ENCODE peak calls at places on chromosomes 7 and 10, in six cellular contexts. P, R, F, Z, V and G are unnamed samples. For H3K4me1 and H3K9me2, the result is how much of the 10 kb centered on the place peaks cover.

GRCh38 chr7:149267733-149268132 is 5.7 kb downstream of the ZNF783 start:
- DNase-seq in P (no peak), R (peak), F (no peak), Z (no peak), V (no peak), G (no peak)

GRCh38 chr10:11180228-11180627 is 162.6 kb downstream of the CELF2 start:
- DNase-seq in P (no peak), R (no peak), F (no peak), Z (no peak), V (no peak), G (no peak)

GRCh38 chr10:11654659-11655058 is 43.2 kb upstream of the USP6NL start:
- DNase-seq in P (no peak), R (no peak), F (no peak), Z (no peak), V (no peak), G (no peak)

GRCh38 chr10:51642591-51642990 is 56.8 kb downstream of the CSTF2T start:
- DNase-seq in P (no peak), R (no peak), F (no peak), Z (no peak), V (no peak), G (no peak)

GRCh38 chr7:155412416-155413253 is 45.3 kb upstream of the EN2 start:
- DNase-seq in P (peak), R (no peak), F (peak), Z (peak), V (peak), G (peak)

GRCh38 chr7:155009570-155010157 is 6.7 kb upstream of the PAXIP1 start:
- DNase-seq in P (no peak), R (no peak), F (peak), Z (peak), V (no peak), G (peak)

GRCh38 chr7:36075561-36075960 is 77.5 kb upstream of the EEPD1 start:
- DNase-seq in P (no peak), R (no peak), F (no peak), Z (no peak), V (no peak), G (no peak)

GRCh38 chr10:46539596-46540411 is 16.7 kb downstream of the GPRIN2 start:
- DNase-seq in P (peak), R (peak), F (no peak), Z (no peak), V (peak), G (no peak)

GRCh38 chr10:92573798-92574544 is at the start of gene IDE:
- DNase-seq in P (peak), R (peak), F (peak), Z (peak), V (peak), G (peak)

GRCh38 chr10:115657161-115657850 is 564.1 kb downstream of the ATRNL1 start:
- DNase-seq in P (no peak), R (no peak), F (no peak), Z (no peak), V (peak), G (no peak)

GRCh38 chr7:30062587-30062986 is 34.4 kb downstream of the PLEKHA8 start:
- DNase-seq in P (peak), R (peak), F (peak), Z (peak), V (peak), G (peak)

GRCh38 chr10:21985541-21985940 is 18.0 kb downstream of the DNAJC1 start:
- DNase-seq in P (no peak), R (no peak), F (no peak), Z (no peak), V (peak), G (no peak)

GRCh38 chr10:13390604-13391522 is 42.8 kb upstream of the SEPHS1 start:
- DNase-seq in P (no peak), R (no peak), F (peak), Z (no peak), V (no peak), G (no peak)

GRCh38 chr7:27185708-27186449 is 847 bp upstream of the HOXA11 start:
- DNase-seq in P (no peak), R (no peak), F (no peak), Z (no peak), V (no peak), G (no peak)

GRCh38 chr7:143042821-143043271 is 9.3 kb upstream of the OR6V1 start:
- DNase-seq in P (peak), R (no peak), F (no peak), Z (no peak), V (peak), G (no peak)

GRCh38 chr7:108017776-108018151 is 14.8 kb upstream of the LAMB1 start:
- DNase-seq in P (no peak), R (no peak), F (no peak), Z (no peak), V (no peak), G (no peak)

GRCh38 chr7:139730746-139731612 is 46.8 kb downstream of the HIPK2 start:
- DNase-seq in P (no peak), R (no peak), F (no peak), Z (peak), V (peak), G (peak)

GRCh38 chr7:101386558-101387199 is 24.0 kb downstream of the COL26A1 start:
- DNase-seq in P (peak), R (no peak), F (peak), Z (no peak), V (peak), G (no peak)

GRCh38 chr10:114173680-114174461 is at the start of gene CCDC186:
- DNase-seq in P (peak), R (peak), F (peak), Z (peak), V (peak), G (peak)

GRCh38 chr10:89183571-89183970 is 23.5 kb downstream of the CH25H start:
- DNase-seq in P (no peak), R (no peak), F (no peak), Z (no peak), V (peak), G (no peak)

GRCh38 chr10:87804939-87805569 is 13.0 kb downstream of the ATAD1 start:
- DNase-seq in P (no peak), R (no peak), F (no peak), Z (peak), V (peak), G (no peak)

GRCh38 chr10:61950449-61951143 is 49.1 kb downstream of the ARID5B start:
- DNase-seq in P (no peak), R (no peak), F (no peak), Z (no peak), V (no peak), G (no peak)

GRCh38 chr10:132904169-132904813 is 38.1 kb downstream of the CFAP46 start:
- DNase-seq in P (peak), R (no peak), F (peak), Z (peak), V (peak), G (peak)

GRCh38 chr10:108735380-108735779 is 1187.9 kb downstream of the XPNPEP1 start:
- DNase-seq in P (no peak), R (no peak), F (no peak), Z (peak), V (peak), G (no peak)

GRCh38 chr10:131068311-131068710 is 243.2 kb downstream of the TCERG1L start:
- DNase-seq in P (no peak), R (no peak), F (no peak), Z (no peak), V (no peak), G (no peak)

GRCh38 chr7:108086962-108087361 is 43.2 kb downstream of the LAMB4 start:
- DNase-seq in P (no peak), R (no peak), F (no peak), Z (no peak), V (no peak), G (no peak)

DNA sequence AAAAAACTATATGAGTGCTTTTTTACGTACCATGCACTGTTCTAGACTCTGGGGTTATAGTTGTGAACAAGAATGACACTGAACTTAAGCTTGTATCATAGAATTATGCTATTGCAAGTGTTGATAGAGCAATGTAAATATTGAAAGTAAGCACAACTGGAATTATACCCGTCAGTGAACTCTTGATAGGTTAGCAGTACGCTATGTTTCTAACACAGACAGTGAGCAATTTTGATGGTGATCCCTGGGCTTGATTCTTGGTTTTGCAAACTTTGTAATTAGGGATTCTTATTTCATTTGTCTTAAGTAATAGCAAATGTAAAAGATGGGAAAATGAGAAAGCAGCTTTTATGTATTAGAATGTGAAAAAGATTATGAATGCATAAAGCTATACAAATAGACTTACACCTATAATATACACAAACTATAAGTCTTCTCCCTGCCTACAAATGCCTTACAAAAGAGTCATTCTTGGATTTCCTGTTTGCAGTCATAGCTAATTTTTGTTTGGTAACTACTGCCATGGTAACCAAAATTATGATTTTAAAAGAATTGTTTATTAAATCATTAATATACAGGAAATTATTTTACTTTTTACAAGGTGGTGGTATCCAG is 6.7 kb downstream of the TES start:
- DNase-seq in P (no peak), R (peak), F (no peak), Z (peak), V (peak), G (no peak)
- H3K4me1 ChIP-seq in P (under half), R (half or more), F (half or more), Z (half or more), V (half or more), G (under half)

DNA sequence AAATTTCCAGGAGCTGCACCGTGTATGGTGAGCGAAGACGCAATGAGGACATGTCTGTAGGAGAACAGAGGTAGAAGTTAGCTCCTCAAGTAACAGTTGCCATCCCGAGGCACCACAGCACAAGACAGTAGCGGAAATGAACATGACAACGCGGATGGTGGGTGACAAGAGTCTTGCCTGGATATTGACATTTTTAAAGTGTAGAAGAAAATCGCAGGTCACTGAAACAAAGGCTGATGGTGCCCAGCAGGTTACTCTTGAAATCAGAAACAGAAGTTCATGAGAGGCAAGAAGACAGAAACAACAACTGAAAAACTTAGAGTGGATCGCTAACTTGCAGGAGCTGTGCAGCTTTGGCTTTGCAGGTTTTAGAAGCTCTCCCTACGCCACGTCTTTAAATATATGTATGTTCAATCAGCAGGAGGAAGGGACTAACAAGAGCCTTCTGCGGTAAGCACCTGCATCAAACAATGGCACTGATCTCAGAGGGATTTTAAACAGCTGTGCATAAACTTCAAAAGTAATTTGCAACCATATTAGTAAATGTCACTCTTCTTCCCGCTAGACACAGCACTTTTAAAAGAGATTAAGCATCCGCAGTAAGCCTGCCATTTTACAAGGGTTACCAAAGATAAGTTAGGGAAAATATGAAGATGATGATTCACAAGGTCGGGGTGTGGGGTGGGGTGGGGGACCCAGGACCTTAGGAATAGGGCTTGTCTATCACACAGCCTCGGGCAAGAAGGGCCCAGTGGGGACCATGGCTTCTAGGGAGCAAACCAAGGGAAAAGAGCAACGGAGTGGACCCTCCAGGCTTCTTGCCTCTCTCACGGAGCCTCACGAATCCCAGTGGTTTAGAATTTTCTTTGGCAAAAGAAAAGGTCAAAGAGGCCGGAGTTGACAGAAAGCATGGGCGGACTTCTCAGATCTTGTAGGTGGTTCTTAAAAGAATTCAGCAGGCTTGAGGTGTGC is 1.6 kb downstream of the PRKCQ start:
- DNase-seq in P (no peak), R (no peak), F (no peak), Z (no peak), V (no peak), G (peak)
- H3K27ac ChIP-seq in P (no peak), R (no peak), F (no peak), Z (no peak), V (no peak), G (no peak)

GRCh38 chr7:131897016-131897789 is 340.8 kb upstream of the PODXL start:
- DNase-seq in P (no peak), R (no peak), F (peak), Z (peak), V (peak), G (no peak)

GRCh38 chr7:131899271-131900030 is 343.0 kb upstream of the PODXL start:
- DNase-seq in P (no peak), R (no peak), F (no peak), Z (no peak), V (peak), G (no peak)

GRCh38 chr7:131896189-131896855 is 339.9 kb upstream of the PODXL start:
- DNase-seq in P (no peak), R (no peak), F (no peak), Z (no peak), V (no peak), G (no peak)

GRCh38 chr7:131897790-131898165 is 341.4 kb upstream of the PODXL start:
- DNase-seq in P (no peak), R (no peak), F (no peak), Z (no peak), V (no peak), G (no peak)

DNA sequence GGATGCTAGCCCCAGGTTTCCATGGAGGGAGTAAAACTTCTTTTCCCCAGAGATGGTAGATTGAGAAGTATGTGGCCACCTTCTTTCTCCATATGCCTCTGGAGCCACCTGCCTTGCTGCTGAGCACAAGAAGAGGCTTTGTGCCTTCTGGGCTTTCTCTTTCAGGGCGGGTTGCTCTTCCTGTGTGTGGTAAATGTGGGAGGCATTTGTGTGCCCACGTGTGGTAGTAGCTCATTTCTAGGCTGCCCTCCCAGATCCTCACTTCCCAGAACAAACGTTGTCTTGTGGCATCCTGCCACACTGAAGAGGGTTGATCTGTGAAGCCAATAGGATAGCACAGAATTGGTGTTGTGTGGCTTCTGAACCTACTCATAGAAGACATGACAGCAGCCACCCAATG is 342.0 kb upstream of the PODXL start:
- DNase-seq in P (no peak), R (no peak), F (no peak), Z (peak), V (peak), G (no peak)
- H3K9me2 ChIP-seq in P (under half), R (under half), F (under half), Z (under half), V (under half), G (under half)

GRCh38 chr10:103791858-103792257 is 63.5 kb downstream of the SH3PXD2A start:
- DNase-seq in P (no peak), R (no peak), F (no peak), Z (no peak), V (no peak), G (no peak)
- H3K4me1 ChIP-seq in P (under half), R (under half), F (under half), Z (under half), V (under half), G (under half)

GRCh38 chr7:22113041-22113440 is 167.3 kb upstream of the CDCA7L start:
- DNase-seq in P (no peak), R (no peak), F (no peak), Z (no peak), V (no peak), G (no peak)

GRCh38 chr7:22109761-22110160 is 164.1 kb upstream of the CDCA7L start:
- DNase-seq in P (peak), R (no peak), F (peak), Z (peak), V (peak), G (peak)

GRCh38 chr7:22110227-22110839 is 164.6 kb upstream of the CDCA7L start:
- DNase-seq in P (peak), R (peak), F (peak), Z (peak), V (peak), G (peak)

GRCh38 chr7:22111661-22112060 is 166.0 kb upstream of the CDCA7L start:
- DNase-seq in P (no peak), R (no peak), F (no peak), Z (no peak), V (no peak), G (no peak)

GRCh38 chr7:22110881-22111280 is 165.2 kb upstream of the CDCA7L start:
- DNase-seq in P (no peak), R (no peak), F (no peak), Z (no peak), V (no peak), G (no peak)
- H3K27ac ChIP-seq in P (no peak), R (no peak), F (no peak), Z (no peak), V (no peak), G (peak)